ENCODE peak calls at places on chromosome 2, in four cellular contexts. Q, G, X and D are unnamed samples.

GRCh38 chr2:95761556-95761955 is 169.8 kb downstream of the TRIM43 start:
- DNase-seq in X (no peak), Q (no peak), G (no peak), D (no peak)

GRCh38 chr2:55338268-55338667 is 69.2 kb upstream of the MTIF2 start:
- DNase-seq in X (no peak), Q (no peak), G (no peak), D (no peak)

GRCh38 chr2:128169497-128169896 is 78.5 kb downstream of the UGGT1 start:
- DNase-seq in G (no peak), X (no peak), Q (no peak), D (no peak)

GRCh38 chr2:18987592-18988073 is 370.8 kb downstream of the OSR1 start:
- DNase-seq in G (peak), Q (peak), X (peak), D (no peak)

GRCh38 chr2:160747771-160748170 is 254.2 kb upstream of the RBMS1 start:
- DNase-seq in Q (no peak), G (no peak), X (no peak), D (no peak)

GRCh38 chr2:200430017-200430416 is 79.9 kb downstream of the KCTD18 start:
- DNase-seq in Q (no peak), G (no peak), X (no peak), D (no peak)

GRCh38 chr2:18934886-18935285 is 345.5 kb upstream of the NT5C1B start:
- DNase-seq in G (no peak), Q (no peak), X (no peak), D (no peak)

GRCh38 chr2:197647961-197648690 is 27.3 kb downstream of the RFTN2 start:
- DNase-seq in X (no peak), Q (no peak), G (no peak), D (no peak)

GRCh38 chr2:133240505-133241230 is 327.6 kb downstream of the NCKAP5 start:
- DNase-seq in X (no peak), G (no peak), Q (no peak), D (no peak)

GRCh38 chr2:136070913-136071312 is 47.0 kb downstream of the CXCR4 start:
- DNase-seq in Q (no peak), G (no peak), X (no peak), D (no peak)

GRCh38 chr2:57330447-57330846 is 716.2 kb upstream of the VRK2 start:
- DNase-seq in X (no peak), Q (no peak), G (no peak), D (no peak)

GRCh38 chr2:144519934-144520717 is at the start of gene ZEB2:
- DNase-seq in X (peak), G (peak), Q (peak), D (peak)

GRCh38 chr2:127683766-127684165 is 8.4 kb upstream of the LIMS2 start:
- DNase-seq in G (no peak), Q (no peak), X (no peak), D (peak)

GRCh38 chr2:9335322-9335754 is 88.0 kb downstream of the ITGB1BP1 start:
- DNase-seq in G (no peak), Q (no peak), X (peak), D (no peak)

GRCh38 chr2:39521876-39522517 is 84.9 kb upstream of the MAP4K3 start:
- DNase-seq in G (no peak), Q (no peak), X (no peak), D (no peak)

GRCh38 chr2:155841442-155841841 is 491.1 kb downstream of the NR4A2 start:
- DNase-seq in G (no peak), X (no peak), Q (no peak), D (no peak)

GRCh38 chr2:181183878-181184553 is 203.6 kb downstream of the UBE2E3 start:
- DNase-seq in X (no peak), Q (no peak), G (no peak), D (no peak)

GRCh38 chr2:207161724-207162123 is 4.0 kb downstream of the KLF7 start:
- DNase-seq in X (no peak), G (no peak), Q (no peak), D (no peak)

GRCh38 chr2:129087133-129087813 is 768.6 kb upstream of the HS6ST1 start:
- DNase-seq in Q (no peak), G (peak), X (no peak), D (no peak)

GRCh38 chr2:233442028-233442310 is 87.7 kb downstream of the DGKD start:
- DNase-seq in Q (no peak), G (no peak), X (no peak), D (no peak)

GRCh38 chr2:206728277-206729199 is 10.3 kb upstream of the DYTN start:
- DNase-seq in Q (no peak), X (no peak), G (no peak), D (no peak)

GRCh38 chr2:59680863-59681262 is 872.6 kb downstream of the BCL11A start:
- DNase-seq in X (no peak), Q (no peak), G (no peak), D (no peak)

GRCh38 chr2:27966466-27966865 is 75.9 kb downstream of the BABAM2 start:
- DNase-seq in Q (peak), X (no peak), G (peak), D (no peak)

GRCh38 chr2:226623587-226624368 is 175.8 kb downstream of the IRS1 start:
- DNase-seq in Q (no peak), X (no peak), G (no peak), D (peak)

GRCh38 chr2:43019536-43020183 is 206.7 kb downstream of the ZFP36L2 start:
- DNase-seq in Q (peak), G (no peak), X (peak), D (no peak)

GRCh38 chr2:27724905-27725693 is 46.4 kb upstream of the MRPL33 start:
- DNase-seq in G (no peak), X (no peak), Q (peak), D (no peak)

GRCh38 chr2:37781028-37781427 is 109.6 kb upstream of the CDC42EP3 start:
- DNase-seq in G (no peak), X (no peak), Q (no peak), D (no peak)

GRCh38 chr2:172437419-172438063 is 10.2 kb downstream of the ITGA6 start:
- DNase-seq in G (no peak), X (no peak), Q (no peak), D (no peak)

GRCh38 chr2:78992807-78993517 is 32.5 kb upstream of the REG3G start:
- DNase-seq in Q (no peak), G (no peak), X (peak), D (peak)

GRCh38 chr2:25159947-25160346 is 8.4 kb downstream of the POMC start:
- DNase-seq in G (no peak), X (no peak), Q (no peak), D (no peak)

GRCh38 chr2:45669109-45669508 is 17.6 kb downstream of the PRKCE start:
- DNase-seq in Q (no peak), G (no peak), X (no peak), D (no peak)

GRCh38 chr2:230899287-230899686 is 25.8 kb downstream of the GPR55 start:
- DNase-seq in G (no peak), X (peak), Q (no peak), D (no peak)

GRCh38 chr2:31255911-31256571 is 22.1 kb downstream of the EHD3 start:
- DNase-seq in X (no peak), Q (no peak), G (no peak), D (no peak)

GRCh38 chr2:233791883-233792329 is 13.8 kb downstream of the MROH2A start:
- DNase-seq in X (no peak), G (no peak), Q (no peak), D (no peak)

DNA sequence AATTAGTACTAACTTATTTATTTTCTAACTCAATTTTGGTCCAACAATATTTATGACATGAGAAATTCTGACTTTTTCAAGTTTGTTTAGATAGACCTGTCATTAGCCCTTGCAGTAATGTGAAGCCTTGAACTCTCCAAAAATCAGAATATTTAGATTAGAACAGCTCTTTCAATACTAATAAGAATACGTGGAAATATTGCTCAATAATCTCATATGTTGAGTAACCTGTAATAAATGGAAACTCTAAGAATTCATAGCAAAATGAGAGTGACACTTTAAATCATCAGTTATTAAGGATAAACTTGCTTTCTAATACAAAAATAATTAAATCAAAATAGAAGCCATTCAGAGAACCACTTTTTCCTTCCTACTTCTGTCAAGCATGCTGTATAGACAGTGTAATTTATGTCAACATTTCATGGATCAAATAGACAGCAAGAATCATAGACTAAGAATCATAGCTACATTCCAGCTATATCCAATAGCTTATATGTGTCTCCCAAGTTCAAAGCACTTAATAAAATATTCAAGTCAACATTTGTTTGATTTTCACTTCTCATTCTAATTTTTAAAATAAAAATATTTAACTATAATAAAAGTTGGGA is 710.3 kb upstream of the SOX11 start:
- DNase-seq in Q (no peak), G (no peak), X (no peak), D (no peak)
- TF ChIP-seq EP300 in Q (no peak), G (no peak), X (no peak), D (no peak)

GRCh38 chr2:236551843-236552542 is 17.6 kb upstream of the ACKR3 start:
- DNase-seq in X (no peak), Q (no peak), G (no peak), D (peak)
- TF ChIP-seq POLR2A in X (no peak), Q (no peak), G (no peak), D (no peak)

GRCh38 chr2:190408538-190409271 is 550 bp downstream of the MFSD6 start:
- DNase-seq in G (peak), Q (peak), X (peak), D (peak)

GRCh38 chr2:190409616-190410015 is 1.5 kb downstream of the MFSD6 start:
- DNase-seq in X (no peak), G (no peak), Q (no peak), D (no peak)

GRCh38 chr2:190412971-190413370 is 4.8 kb downstream of the MFSD6 start:
- DNase-seq in Q (no peak), G (no peak), X (no peak), D (no peak)

GRCh38 chr2:190407662-190408537 is at the start of gene MFSD6:
- DNase-seq in X (peak), Q (peak), G (peak), D (peak)

DNA sequence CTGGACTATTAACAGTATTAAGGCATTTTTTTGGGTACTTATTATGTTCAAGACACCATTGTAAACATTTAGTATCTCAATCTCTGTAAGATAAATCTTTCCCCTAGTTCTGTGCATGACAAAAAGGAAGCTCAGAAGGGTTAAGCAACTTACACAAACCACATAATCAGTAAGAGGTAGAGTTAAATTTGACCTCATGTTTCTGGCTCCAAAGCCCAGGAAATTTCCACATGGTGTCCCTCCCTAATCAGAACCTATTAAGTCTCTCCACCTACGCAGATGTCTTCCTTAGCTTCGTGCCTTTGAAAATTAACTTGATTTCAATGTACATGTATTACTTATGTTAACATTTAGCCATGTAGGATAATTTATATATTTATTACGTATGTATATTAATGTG is 2.0 kb downstream of the MFSD6 start:
- DNase-seq in G (no peak), Q (no peak), X (no peak), D (no peak)
- H3K27ac ChIP-seq in G (no peak), Q (no peak), X (no peak), D (no peak)

GRCh38 chr2:217331577-217332139 is 471.8 kb upstream of the TNP1 start:
- DNase-seq in X (no peak), G (no peak), Q (no peak), D (peak)
- TF ChIP-seq EP300 in X (no peak), G (no peak), Q (no peak), D (no peak)